ENCODE peak calls at places on chromosomes 6 and 20, in five cellular contexts. O is right atrium auricular region, S is anterior cingulate cortex, D is HT-29, P is ELR. I is an unnamed sample.
A peak's percentile ranks its signal among the peaks of the same experiment; 100 is the strongest.

GRCh38 chr20:62363920-62364851 is 2.9 kb downstream of the LAMA5 start:
- DNase-seq in O (no peak), S (no peak), D (peak; percentile 65), P (no peak), I (peak; percentile 36)

GRCh38 chr6:4774296-4774695 is 1.9 kb upstream of the CDYL start:
- DNase-seq in O (no peak), S (no peak), D (no peak), P (no peak), I (no peak)

GRCh38 chr20:5991623-5992441 is 41.4 kb downstream of the MCM8 start:
- DNase-seq in O (no peak), S (no peak), D (peak; percentile 42), P (peak; percentile 65), I (no peak)

GRCh38 chr6:157800420-157801237 is 22.4 kb upstream of the SNX9 start:
- DNase-seq in O (no peak), S (no peak), D (no peak), P (peak; percentile 85), I (peak; percentile 65)

GRCh38 chr20:19074828-19075516 is 137.5 kb upstream of the SLC24A3 start:
- DNase-seq in O (no peak), S (no peak), D (no peak), P (no peak), I (peak; percentile 52)

GRCh38 chr20:58650776-58651547 is at the start of gene STX16:
- DNase-seq in O (peak; percentile 89), S (peak; percentile 81), D (peak; percentile 98), P (peak; percentile 99), I (peak; percentile 95)

GRCh38 chr6:155492061-155492735 is 36.6 kb upstream of the NOX3 start:
- DNase-seq in O (no peak), S (no peak), D (no peak), P (no peak), I (no peak)

GRCh38 chr20:16069416-16070010 is 503.7 kb downstream of the KIF16B start:
- DNase-seq in O (no peak), S (no peak), D (no peak), P (no peak), I (no peak)

GRCh38 chr6:33073431-33073871 is at the start of gene HLA-DPA1:
- DNase-seq in O (no peak), S (peak; percentile 36), D (peak; percentile 20), P (peak; percentile 46), I (peak; percentile 36)

GRCh38 chr6:109595998-109596397 is 95.0 kb downstream of the AK9 start:
- DNase-seq in O (no peak), S (no peak), D (peak; percentile 15), P (peak; percentile 65), I (peak; percentile 30)

GRCh38 chr6:143034689-143035334 is 25.9 kb upstream of the AIG1 start:
- DNase-seq in O (no peak), S (no peak), D (peak; percentile 65), P (no peak), I (no peak)

GRCh38 chr6:140871911-140872310 is 1260.8 kb upstream of the GJE1 start:
- DNase-seq in O (no peak), S (no peak), D (no peak), P (peak; percentile 77), I (no peak)

GRCh38 chr20:19626896-19627295 is 131.2 kb upstream of the RIN2 start:
- DNase-seq in O (no peak), S (no peak), D (no peak), P (peak; percentile 17), I (peak; percentile 5)

GRCh38 chr20:2010533-2010932 is 16.7 kb upstream of the PDYN start:
- DNase-seq in O (no peak), S (no peak), D (no peak), P (no peak), I (no peak)

GRCh38 chr20:51373713-51374481 is 168.6 kb downstream of the NFATC2 start:
- DNase-seq in O (peak; percentile 64), S (no peak), D (no peak), P (no peak), I (no peak)